ENCODE peak calls at places on chromosomes 12 and 14, in ten cellular contexts. A is stimulated activated naive B cell treated with anti-CD40 and anti-IgM and Interleukin-4, amounts not matched to agents 10 μg/mL and 1 μg/mL and 100 μg/mL, for 72 hours; R is HEK293T; Z is GM23248; E is non-pigmented ciliary epithelial cell; P is activated CD4-positive, alpha-beta T cell treated with anti-CD3 and anti-CD28 coated beads, Interleukin-2, amount 10 ng/mL, durations not matched to agents 7 days and 5 days; D is NT2/D1; F is hepatocyte; I is HFFc6; X is NCI-H1436. G is an unnamed sample.

GRCh38 chr12:119410396-119410795 is 75.9 kb downstream of the CCDC60 start:
- DNase-seq in E (no peak), F (no peak), I (no peak), D (peak; percentile 30), R (no peak), A (no peak), X (no peak), P (no peak), Z (no peak), G (peak; percentile 85)

GRCh38 chr14:81273521-81273920 is 52.8 kb upstream of the GTF2A1 start:
- DNase-seq in Z (no peak), X (no peak), D (no peak), P (no peak), I (no peak), R (no peak), E (no peak), F (no peak), A (no peak), G (peak; percentile 85)

GRCh38 chr12:79664518-79664917 is 26.2 kb downstream of the PAWR start:
- DNase-seq in E (no peak), D (no peak), A (no peak), R (no peak), P (no peak), I (no peak), F (no peak), Z (no peak), X (no peak), G (no peak)

GRCh38 chr12:52822771-52823510 is 9.0 kb upstream of the KRT4 start:
- DNase-seq in F (no peak), A (no peak), D (no peak), I (no peak), R (no peak), P (no peak), Z (no peak), X (no peak), E (no peak), G (no peak)

GRCh38 chr14:91341331-91342242 is 76.0 kb downstream of the CCDC88C start:
- DNase-seq in D (no peak), E (no peak), I (no peak), R (no peak), F (no peak), Z (no peak), X (no peak), P (no peak), A (no peak), G (no peak)

GRCh38 chr12:56916996-56917333 is 17.2 kb downstream of the SDR9C7 start:
- DNase-seq in E (no peak), F (no peak), I (no peak), P (no peak), X (no peak), A (no peak), D (no peak), Z (no peak), R (no peak), G (no peak)

GRCh38 chr14:53953828-53954550 is 2.6 kb downstream of the BMP4 start:
- DNase-seq in Z (peak; percentile 66), I (peak; percentile 40), P (no peak), X (no peak), A (no peak), R (peak; percentile 31), F (peak; percentile 74), E (no peak), D (no peak), G (peak; percentile 68)

GRCh38 chr14:91831337-91831736 is 36.0 kb downstream of the TC2N start:
- DNase-seq in F (no peak), I (no peak), E (no peak), X (no peak), A (no peak), R (no peak), D (no peak), Z (no peak), P (no peak), G (no peak)

GRCh38 chr14:58501214-58501816 is 73.8 kb downstream of the KIAA0586 start:
- DNase-seq in I (peak; percentile 63), D (peak; percentile 32), X (peak; percentile 61), R (peak; percentile 43), P (peak; percentile 55), Z (peak; percentile 79), A (peak; percentile 8), E (peak; percentile 59), F (peak; percentile 80), G (no peak)

GRCh38 chr12:57846285-57846576 is 298 bp downstream of the CTDSP2 start:
- DNase-seq in P (no peak), E (no peak), D (no peak), I (no peak), Z (no peak), R (no peak), X (no peak), F (no peak), A (no peak), G (no peak)

GRCh38 chr12:1865284-1865866 is 45.0 kb downstream of the LRTM2 start:
- DNase-seq in E (no peak), R (no peak), Z (no peak), D (no peak), A (no peak), X (no peak), P (no peak), F (no peak), I (no peak), G (peak; percentile 51)

GRCh38 chr12:52370906-52371608 is 3.8 kb upstream of the KRT85 start:
- DNase-seq in Z (peak; percentile 70), F (peak; percentile 30), E (peak; percentile 9), I (peak; percentile 13), P (no peak), D (no peak), R (no peak), A (no peak), X (no peak), G (no peak)

G was measured in islet precursor cell.